ENCODE peak calls at places on chromosomes 11 and 22, in ten cellular contexts. S, D, J, Q, V, H, K, Z, T and R are unnamed samples.
A peak's percentile ranks its signal among the peaks of the same experiment; 100 is the strongest.

GRCh38 chr22:39661842-39662676 is 91.5 kb downstream of the CACNA1I start:
- DNase-seq in S (peak; percentile 54), D (peak; percentile 68), J (peak; percentile 88), Q (no peak), V (peak; percentile 100), H (no peak), K (no peak), Z (no peak), T (no peak), R (peak; percentile 98)

GRCh38 chr11:34605481-34606325 is 15.2 kb upstream of the EHF start:
- DNase-seq in S (no peak), D (no peak), J (no peak), Q (no peak), V (no peak), H (no peak), K (peak; percentile 4), Z (no peak), T (no peak), R (no peak)

GRCh38 chr11:118641463-118642019 is 34.1 kb downstream of the PHLDB1 start:
- DNase-seq in S (no peak), D (no peak), J (no peak), Q (no peak), V (no peak), H (no peak), K (no peak), Z (no peak), T (peak; percentile 41), R (no peak)

GRCh38 chr22:46758867-46759290 is 3.6 kb upstream of the TBC1D22A start:
- DNase-seq in S (peak; percentile 29), D (no peak), J (peak; percentile 64), Q (no peak), V (peak; percentile 80), H (no peak), K (peak; percentile 62), Z (peak; percentile 58), T (no peak), R (peak; percentile 61)

GRCh38 chr11:119445850-119446249 is 22.9 kb upstream of the THY1 start:
- DNase-seq in S (no peak), D (no peak), J (no peak), Q (no peak), V (no peak), H (no peak), K (no peak), Z (no peak), T (no peak), R (no peak)

GRCh38 chr11:60183595-60184201 is 815 bp upstream of the MS4A6A start:
- DNase-seq in S (no peak), D (no peak), J (no peak), Q (no peak), V (no peak), H (no peak), K (peak; percentile 81), Z (no peak), T (no peak), R (no peak)

GRCh38 chr11:96021901-96022650 is 98.2 kb upstream of the MTMR2 start:
- DNase-seq in S (no peak), D (no peak), J (no peak), Q (no peak), V (no peak), H (no peak), K (no peak), Z (no peak), T (no peak), R (no peak)

GRCh38 chr22:36767035-36767775 is 8.7 kb downstream of the IFT27 start:
- DNase-seq in S (no peak), D (no peak), J (no peak), Q (no peak), V (no peak), H (no peak), K (no peak), Z (no peak), T (no peak), R (no peak)

GRCh38 chr22:37804886-37805857 is 2.6 kb upstream of the GCAT start:
- DNase-seq in S (peak; percentile 51), D (peak; percentile 32), J (peak; percentile 85), Q (peak; percentile 76), V (peak; percentile 93), H (peak; percentile 87), K (peak; percentile 34), Z (peak; percentile 88), T (peak; percentile 67), R (peak; percentile 97)

GRCh38 chr11:4713241-4713640 is 8.7 kb downstream of the MMP26 start:
- DNase-seq in S (no peak), D (no peak), J (no peak), Q (no peak), V (no peak), H (no peak), K (no peak), Z (no peak), T (no peak), R (no peak)

GRCh38 chr11:58394195-58394594 is 12.5 kb downstream of the OR5B3 start:
- DNase-seq in S (no peak), D (no peak), J (no peak), Q (no peak), V (no peak), H (no peak), K (no peak), Z (peak; percentile 92), T (no peak), R (no peak)

GRCh38 chr22:50473088-50473487 is 1.7 kb downstream of the SBF1 start:
- DNase-seq in S (peak; percentile 35), D (peak; percentile 49), J (peak; percentile 60), Q (no peak), V (peak; percentile 87), H (no peak), K (no peak), Z (no peak), T (no peak), R (no peak)

GRCh38 chr11:34243620-34244493 is 114.0 kb downstream of the ABTB2 start:
- DNase-seq in S (no peak), D (no peak), J (peak; percentile 70), Q (peak; percentile 34), V (no peak), H (no peak), K (peak; percentile 45), Z (peak; percentile 82), T (no peak), R (no peak)

GRCh38 chr11:122019908-122020694 is 95.9 kb downstream of the BLID start:
- DNase-seq in S (no peak), D (no peak), J (no peak), Q (no peak), V (no peak), H (no peak), K (no peak), Z (no peak), T (no peak), R (no peak)

GRCh38 chr22:29156507-29156906 is 49.2 kb upstream of the EMID1 start:
- DNase-seq in S (no peak), D (no peak), J (no peak), Q (no peak), V (peak; percentile 76), H (no peak), K (no peak), Z (peak; percentile 9), T (no peak), R (peak; percentile 68)

GRCh38 chr11:17012712-17013547 is 1.3 kb downstream of the PLEKHA7 start:
- DNase-seq in S (no peak), D (no peak), J (peak; percentile 6), Q (peak; percentile 46), V (peak; percentile 85), H (peak; percentile 11), K (peak; percentile 75), Z (peak; percentile 58), T (no peak), R (no peak)

GRCh38 chr11:73252577-73253191 is 19.5 kb upstream of the P2RY6 start:
- DNase-seq in S (no peak), D (no peak), J (peak; percentile 25), Q (no peak), V (peak; percentile 19), H (no peak), K (peak; percentile 34), Z (no peak), T (peak; percentile 53), R (no peak)

GRCh38 chr11:134604886-134605285 is 192.8 kb upstream of the B3GAT1 start:
- DNase-seq in S (no peak), D (no peak), J (no peak), Q (no peak), V (no peak), H (no peak), K (no peak), Z (no peak), T (no peak), R (no peak)

GRCh38 chr11:100863080-100863581 is 176.0 kb downstream of the ARHGAP42 start:
- DNase-seq in S (no peak), D (no peak), J (no peak), Q (no peak), V (no peak), H (no peak), K (peak; percentile 34), Z (peak; percentile 24), T (no peak), R (no peak)

GRCh38 chr22:20653012-20653794 is 120.7 kb upstream of the SERPIND1 start:
- DNase-seq in S (no peak), D (no peak), J (no peak), Q (no peak), V (no peak), H (no peak), K (no peak), Z (no peak), T (no peak), R (peak; percentile 26)

GRCh38 chr22:42604403-42604802 is 10.3 kb downstream of the POLDIP3 start:
- DNase-seq in S (no peak), D (no peak), J (no peak), Q (no peak), V (no peak), H (no peak), K (no peak), Z (peak; percentile 34), T (no peak), R (no peak)

GRCh38 chr22:43534916-43535315 is 123.1 kb downstream of the MPPED1 start:
- DNase-seq in S (no peak), D (no peak), J (no peak), Q (no peak), V (no peak), H (no peak), K (no peak), Z (no peak), T (no peak), R (no peak)